ENCODE peak calls at places on chromosomes 6 and 20, in four cellular contexts. I is GM12892, Z is GM12891, T is sigmoid colon. S is an unnamed sample.

GRCh38 chr6:46078294-46078693 is 51.5 kb upstream of the ENPP4 start:
- DNase-seq in I (no peak), Z (no peak), T (no peak), S (no peak)

GRCh38 chr6:159098636-159099106 is 53.9 kb upstream of the TAGAP start:
- DNase-seq in I (no peak), Z (no peak), T (no peak), S (no peak)

GRCh38 chr6:138330763-138331162 is 46.9 kb upstream of the SMIM28 start:
- DNase-seq in I (no peak), Z (no peak), T (no peak), S (no peak)

GRCh38 chr20:63738687-63739128 is 868 bp upstream of the SLC2A4RG start:
- DNase-seq in I (no peak), Z (no peak), T (peak; percentile 89), S (no peak)

GRCh38 chr20:32450484-32451061 is 92.4 kb downstream of the ASXL1 start:
- DNase-seq in I (no peak), Z (no peak), T (no peak), S (no peak)

GRCh38 chr6:43936476-43936875 is 166.5 kb downstream of the VEGFA start:
- DNase-seq in I (no peak), Z (no peak), T (peak; percentile 52), S (no peak)

GRCh38 chr20:1893721-1894470 is 1.3 kb upstream of the SIRPA start:
- DNase-seq in I (no peak), Z (no peak), T (peak; percentile 69), S (no peak)

GRCh38 chr6:86535141-86535540 is 402.2 kb upstream of the HTR1E start:
- DNase-seq in I (no peak), Z (no peak), T (no peak), S (no peak)

GRCh38 chr6:88870728-88871330 is 92.6 kb downstream of the RNGTT start:
- DNase-seq in I (no peak), Z (no peak), T (no peak), S (no peak)

GRCh38 chr6:136113736-136114173 is 136.4 kb downstream of the MTFR2 start:
- DNase-seq in I (no peak), Z (no peak), T (peak; percentile 71), S (peak; percentile 2)

GRCh38 chr6:121055572-121056163 is 278.6 kb downstream of the TBC1D32 start:
- DNase-seq in I (no peak), Z (no peak), T (no peak), S (peak; percentile 7)

GRCh38 chr6:142306736-142307135 is 4.9 kb downstream of the ADGRG6 start:
- DNase-seq in I (no peak), Z (no peak), T (no peak), S (no peak)

GRCh38 chr6:144488590-144488989 is 203.5 kb downstream of the UTRN start:
- DNase-seq in I (no peak), Z (no peak), T (no peak), S (no peak)

GRCh38 chr6:39836621-39837020 is 44.4 kb downstream of the DAAM2 start:
- DNase-seq in I (no peak), Z (no peak), T (no peak), S (no peak)

GRCh38 chr20:43955244-43956191 is 40.9 kb downstream of the TOX2 start:
- DNase-seq in I (peak; percentile 50), Z (peak; percentile 42), T (no peak), S (peak; percentile 65)

GRCh38 chr6:167543602-167544506 is 219.0 kb downstream of the TTLL2 start:
- DNase-seq in I (no peak), Z (no peak), T (peak; percentile 88), S (no peak)

GRCh38 chr6:44388135-44388487 is 605 bp downstream of the CDC5L start:
- DNase-seq in I (no peak), Z (no peak), T (no peak), S (no peak)

GRCh38 chr6:31402324-31403282 is 792 bp upstream of the MICA start:
- DNase-seq in I (no peak), Z (no peak), T (peak; percentile 76), S (no peak)

GRCh38 chr20:41692479-41693135 is 74.4 kb upstream of the CHD6 start:
- DNase-seq in I (no peak), Z (no peak), T (peak; percentile 94), S (peak; percentile 16)
- TF ChIP-seq POLR2A in I (peak; percentile 42), Z (no peak), T (no peak), S (peak; percentile 31)

GRCh38 chr6:11538049-11538798 is 675 bp downstream of the TMEM170B start:
- DNase-seq in I (peak; percentile 23), Z (peak; percentile 31), T (peak; percentile 67), S (no peak)
- TF ChIP-seq POLR2A in I (no peak), Z (no peak), T (no peak), S (no peak)

GRCh38 chr6:132713355-132714134 is at the start of gene VNN1:
- DNase-seq in I (no peak), Z (no peak), T (peak; percentile 74), S (no peak)
- TF ChIP-seq POLR2A in I (no peak), Z (no peak), T (no peak), S (no peak)

GRCh38 chr20:36572701-36573102 is 695 bp upstream of the TGIF2 start:
- DNase-seq in I (no peak), Z (no peak), T (no peak), S (no peak)

GRCh38 chr20:36573103-36573797 is at the start of gene TGIF2:
- DNase-seq in I (peak; percentile 94), Z (peak; percentile 97), T (peak; percentile 92), S (peak; percentile 78)

GRCh38 chr20:36573798-36574277 is 441 bp downstream of the TGIF2 start:
- DNase-seq in I (peak; percentile 57), Z (no peak), T (peak; percentile 79), S (no peak)

GRCh38 chr20:36575066-36575743 is 1.8 kb downstream of the TGIF2 start:
- DNase-seq in I (peak; percentile 43), Z (no peak), T (peak; percentile 87), S (peak; percentile 69)

DNA sequence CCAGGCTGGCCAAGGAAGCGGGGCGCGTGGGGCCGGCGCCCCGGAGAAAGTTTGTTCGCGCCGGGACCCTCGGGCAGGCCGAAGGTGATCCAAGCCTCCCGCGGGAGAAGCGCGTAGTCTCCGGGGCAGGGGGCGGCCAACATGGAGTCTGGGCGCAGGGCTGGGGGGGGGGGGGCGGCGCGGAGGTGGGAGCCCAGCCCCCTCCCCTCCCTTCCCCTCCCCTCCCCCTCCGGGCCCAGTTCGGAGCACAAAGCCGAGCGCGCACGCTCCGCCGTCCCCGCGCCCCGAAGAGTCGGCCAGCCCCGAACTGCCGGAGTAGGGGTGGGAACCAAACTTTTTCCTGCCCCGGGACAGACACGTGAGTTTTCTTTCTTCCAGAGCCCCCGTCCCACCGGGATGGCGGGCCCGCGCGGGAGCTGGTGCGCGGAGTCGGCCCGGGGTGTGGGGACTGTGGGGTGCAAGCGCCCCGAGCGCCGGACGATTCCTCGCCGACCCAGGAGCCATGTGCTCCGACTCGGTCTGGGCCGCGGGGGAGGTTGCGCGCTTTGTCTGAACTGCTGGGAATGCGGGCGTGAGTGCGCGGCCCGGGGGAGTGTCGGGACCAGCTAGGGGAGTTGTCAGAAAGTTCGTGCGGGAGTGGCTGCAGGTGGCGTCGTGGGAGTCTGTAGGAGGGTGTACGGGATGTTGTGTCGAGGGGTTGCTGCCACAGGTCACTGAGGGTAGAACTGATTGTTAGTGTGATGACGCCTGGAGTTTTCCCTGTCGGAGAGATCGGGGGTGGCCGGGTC is 1.1 kb downstream of the TGIF2 start:
- DNase-seq in I (peak; percentile 48), Z (peak; percentile 54), T (peak; percentile 80), S (no peak)
- TF ChIP-seq POLR2A in I (peak; percentile 58), Z (peak; percentile 16), T (no peak), S (no peak)

GRCh38 chr6:36821581-36822335 is 17.5 kb downstream of the CPNE5 start:
- DNase-seq in I (no peak), Z (no peak), T (no peak), S (no peak)
- TF ChIP-seq POLR2A in I (no peak), Z (no peak), T (no peak), S (no peak)